ENCODE peak calls at places on chromosomes 5 and 9, in four cellular contexts. Y, G, W and D are unnamed samples.

GRCh38 chr9:26904070-26904469 is 11.5 kb upstream of the CAAP1 start:
- DNase-seq in W (no peak), G (no peak), Y (no peak), D (no peak)

GRCh38 chr9:16986441-16987387 is 116.2 kb upstream of the BNC2 start:
- DNase-seq in G (peak), Y (no peak), W (no peak), D (peak)

GRCh38 chr5:31825775-31826068 is 186.8 kb downstream of the PDZD2 start:
- DNase-seq in Y (no peak), W (no peak), G (no peak), D (no peak)

GRCh38 chr9:137515338-137515724 is 34.9 kb downstream of the PNPLA7 start:
- DNase-seq in W (no peak), G (no peak), Y (no peak), D (no peak)

GRCh38 chr5:96252596-96252995 is 180.5 kb downstream of the PCSK1 start:
- DNase-seq in G (no peak), Y (no peak), W (no peak), D (no peak)

GRCh38 chr9:23123048-23123632 is 676.5 kb downstream of the DMRTA1 start:
- DNase-seq in W (peak), Y (peak), G (peak), D (peak)

GRCh38 chr9:126440042-126440441 is 113.4 kb downstream of the MVB12B start:
- DNase-seq in G (no peak), Y (no peak), W (no peak), D (no peak)

GRCh38 chr5:44568519-44568918 is 179.3 kb upstream of the FGF10 start:
- DNase-seq in W (no peak), Y (no peak), G (no peak), D (no peak)

GRCh38 chr5:159095882-159096554 is 3.7 kb downstream of the EBF1 start:
- DNase-seq in Y (peak), G (no peak), W (no peak), D (no peak)

GRCh38 chr9:120778758-120779157 is 14.5 kb downstream of the FBXW2 start:
- DNase-seq in W (peak), G (no peak), Y (no peak), D (peak)

GRCh38 chr9:128114326-128115186 is 13.0 kb downstream of the PTGES2 start:
- DNase-seq in W (no peak), Y (no peak), G (no peak), D (no peak)

GRCh38 chr5:43203373-43203772 is 11.3 kb downstream of the NIM1K start:
- DNase-seq in G (peak), Y (no peak), W (no peak), D (no peak)

GRCh38 chr9:134127065-134127580 is 8.8 kb upstream of the WDR5 start:
- DNase-seq in W (no peak), G (no peak), Y (no peak), D (no peak)

GRCh38 chr5:150149618-150150017 is 6.0 kb downstream of the PDGFRB start:
- DNase-seq in Y (no peak), G (no peak), W (no peak), D (no peak)

GRCh38 chr5:83000448-83000847 is 76.7 kb downstream of the TMEM167A start:
- DNase-seq in Y (peak), W (no peak), G (peak), D (no peak)

GRCh38 chr5:165328856-165329255 is 1823.4 kb downstream of the MAT2B start:
- DNase-seq in W (no peak), G (peak), Y (no peak), D (peak)

GRCh38 chr5:17218353-17219005 is 1.0 kb downstream of the BASP1 start:
- DNase-seq in Y (peak), W (no peak), G (peak), D (peak)

GRCh38 chr5:167049771-167050567 is 1241.5 kb upstream of the WWC1 start:
- DNase-seq in Y (peak), W (no peak), G (no peak), D (peak)

GRCh38 chr5:157108961-157109360 is at the start of gene HAVCR2:
- DNase-seq in W (no peak), G (no peak), Y (no peak), D (no peak)

GRCh38 chr9:26548766-26549290 is 343.8 kb downstream of the CAAP1 start:
- DNase-seq in G (no peak), Y (no peak), W (no peak), D (no peak)

GRCh38 chr9:89466451-89467277 is 31.2 kb downstream of the SEMA4D start:
- DNase-seq in Y (no peak), W (no peak), G (no peak), D (no peak)

GRCh38 chr5:14762568-14763216 is 98.2 kb downstream of the OTULIN start:
- DNase-seq in W (no peak), G (no peak), Y (no peak), D (no peak)

GRCh38 chr5:677131-678101 is 15.7 kb downstream of the TPPP start:
- DNase-seq in W (no peak), Y (no peak), G (no peak), D (no peak)

GRCh38 chr5:43729846-43730478 is 127.0 kb downstream of the NNT start:
- DNase-seq in Y (peak), W (peak), G (peak), D (peak)

GRCh38 chr5:180070726-180071417 is 687 bp downstream of the RNF130 start:
- DNase-seq in G (peak), W (no peak), Y (peak), D (peak)

GRCh38 chr5:14114615-14115251 is 28.4 kb upstream of the TRIO start:
- DNase-seq in G (no peak), Y (peak), W (no peak), D (no peak)

GRCh38 chr5:57537831-57538230 is 55.2 kb upstream of the ACTBL2 start:
- DNase-seq in W (no peak), G (no peak), Y (no peak), D (no peak)

GRCh38 chr5:56278267-56278826 is 45.2 kb upstream of the ANKRD55 start:
- DNase-seq in Y (peak), W (no peak), G (peak), D (no peak)

GRCh38 chr9:135492886-135493669 is 7.4 kb upstream of the MRPS2 start:
- DNase-seq in G (no peak), Y (no peak), W (no peak), D (no peak)

GRCh38 chr5:167284491-167284890 is 1007.0 kb upstream of the WWC1 start:
- DNase-seq in Y (no peak), W (no peak), G (peak), D (peak)

GRCh38 chr5:3394046-3394597 is 201.5 kb upstream of the IRX1 start:
- DNase-seq in Y (no peak), G (no peak), W (no peak), D (no peak)

GRCh38 chr5:160291467-160291866 is 20.9 kb downstream of the CCNJL start:
- DNase-seq in G (no peak), W (no peak), Y (no peak), D (peak)

GRCh38 chr9:14198544-14199510 is 115.1 kb downstream of the NFIB start:
- DNase-seq in G (no peak), W (no peak), Y (no peak), D (peak)

GRCh38 chr5:94693043-94693822 is 74.8 kb downstream of the SLF1 start:
- DNase-seq in W (peak), G (peak), Y (peak), D (peak)

GRCh38 chr5:37889612-37890317 is 49.9 kb upstream of the GDNF start:
- DNase-seq in Y (peak), G (peak), W (no peak), D (peak)

GRCh38 chr9:97518909-97519307 is 17.4 kb downstream of the TMOD1 start:
- DNase-seq in W (no peak), G (peak), Y (no peak), D (no peak)

GRCh38 chr5:171615201-171616001 is 170.2 kb upstream of the SMIM23 start:
- DNase-seq in W (no peak), G (no peak), Y (peak), D (no peak)

GRCh38 chr5:178551059-178551458 is 39.1 kb downstream of the COL23A1 start:
- DNase-seq in W (peak), Y (no peak), G (peak), D (no peak)

DNA sequence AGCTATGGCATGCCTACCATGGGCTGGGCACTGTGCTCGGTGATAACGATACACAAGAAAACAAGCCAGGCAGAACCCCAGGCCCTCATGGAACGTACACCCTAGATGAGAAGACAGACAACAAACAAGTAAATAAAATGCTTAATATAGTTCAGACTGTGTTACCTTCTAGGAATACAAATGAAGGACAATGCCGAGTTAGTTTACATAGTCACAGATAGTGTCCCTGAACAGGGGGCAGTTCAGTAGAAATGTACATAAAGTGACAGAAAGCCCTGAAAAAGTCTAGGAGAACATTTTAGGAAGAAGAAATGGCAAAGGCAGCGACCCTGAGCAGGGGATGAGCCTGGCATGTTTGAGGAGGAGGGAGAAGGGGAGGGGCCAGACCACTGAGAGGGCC is 21.7 kb downstream of the SLC22A5 start:
- DNase-seq in G (no peak), W (no peak), Y (no peak), D (no peak)
- H3K9ac ChIP-seq in G (no peak), W (no peak), Y (no peak), D (no peak)

DNA sequence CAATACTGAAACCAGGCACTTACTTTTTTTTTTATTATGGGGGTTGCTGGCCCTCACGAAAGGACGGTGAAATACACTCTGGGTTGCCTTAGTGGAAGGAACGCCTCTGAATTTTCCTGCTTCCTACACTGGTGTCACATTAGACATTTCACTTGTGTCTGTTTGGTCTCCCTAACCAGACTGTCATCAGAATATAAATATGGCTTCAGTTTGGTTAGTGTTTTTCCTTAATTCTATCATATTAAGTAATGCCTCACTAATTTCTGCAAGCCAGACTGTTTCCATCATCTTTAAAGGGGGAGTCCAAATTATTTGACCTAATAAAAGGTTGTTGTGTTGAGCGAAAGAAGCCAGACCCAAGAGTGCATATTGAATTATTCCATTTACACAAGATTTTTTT is 4.7 kb downstream of the GLIS3 start:
- DNase-seq in W (no peak), G (no peak), Y (no peak), D (no peak)
- H3K9ac ChIP-seq in W (no peak), G (no peak), Y (no peak), D (no peak)

GRCh38 chr5:137891849-137892248 is 2.6 kb downstream of the PKD2L2 start:
- DNase-seq in G (no peak), W (peak), Y (no peak), D (no peak)

GRCh38 chr5:137887831-137888230 is 1.4 kb upstream of the PKD2L2 start:
- DNase-seq in G (no peak), W (no peak), Y (no peak), D (no peak)

GRCh38 chr5:137888875-137889759 is at the start of gene PKD2L2:
- DNase-seq in G (peak), W (no peak), Y (peak), D (peak)

GRCh38 chr5:137890850-137891249 is 1.6 kb downstream of the PKD2L2 start:
- DNase-seq in W (peak), G (no peak), Y (no peak), D (no peak)

GRCh38 chr5:137888489-137888874 is 775 bp upstream of the PKD2L2 start:
- DNase-seq in Y (no peak), W (no peak), G (no peak), D (no peak)
- H3K9ac ChIP-seq in Y (no peak), W (no peak), G (no peak), D (peak)

GRCh38 chr9:72337286-72337685 is 27.7 kb downstream of the ZFAND5 start:
- DNase-seq in W (no peak), Y (no peak), G (no peak), D (no peak)
- H3K9ac ChIP-seq in W (no peak), Y (no peak), G (no peak), D (no peak)

GRCh38 chr5:4901305-4901751 is 238.8 kb upstream of the ADAMTS16 start:
- DNase-seq in Y (no peak), W (no peak), G (no peak), D (no peak)
- H3K9ac ChIP-seq in Y (no peak), W (no peak), G (no peak), D (no peak)

DNA sequence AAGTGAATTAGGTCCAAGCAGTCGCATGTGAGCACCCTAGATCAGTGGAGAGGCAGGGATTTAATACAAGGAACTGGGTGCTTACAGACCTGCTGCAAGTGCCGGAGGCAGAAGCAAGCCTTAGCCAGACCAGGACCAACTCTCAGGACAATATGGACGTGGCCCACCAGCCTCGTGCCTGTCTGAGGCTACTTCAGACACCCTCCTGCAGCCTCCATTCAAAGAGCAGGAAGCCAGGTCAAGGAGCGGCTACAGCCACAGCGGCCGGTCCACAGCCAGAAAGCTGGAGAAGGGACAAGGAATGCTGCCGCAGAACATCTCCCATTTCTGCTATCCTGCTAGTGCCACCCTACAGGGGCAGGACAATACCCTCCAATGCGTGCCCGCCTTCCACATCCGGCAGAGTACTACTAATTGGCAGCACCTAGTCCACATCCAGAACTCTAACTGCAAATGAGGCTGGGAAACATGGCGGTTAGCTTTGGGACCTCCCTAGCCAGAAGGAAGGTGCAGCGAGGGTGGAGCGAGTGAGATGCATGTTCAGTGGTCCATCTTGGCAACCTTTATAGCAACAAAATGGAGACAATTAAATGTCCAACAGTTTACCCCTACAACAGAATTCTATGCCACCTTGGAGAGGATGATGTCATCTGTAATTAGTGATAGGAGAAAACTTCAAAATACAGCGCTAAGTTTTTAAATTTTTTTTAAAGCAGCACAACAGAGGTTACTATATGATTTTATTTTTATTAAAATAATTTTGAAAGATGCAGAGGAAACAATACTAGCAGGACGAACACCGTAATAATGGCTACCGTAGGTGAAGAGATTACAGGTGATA is 1.0 kb upstream of the ALDH1B1 start:
- DNase-seq in G (no peak), Y (no peak), W (no peak), D (no peak)
- H3K9ac ChIP-seq in G (no peak), Y (peak), W (peak), D (no peak)